ENCODE peak calls at places on chromosomes 1 and 21, in ten cellular contexts. One of them, this sample, is unnamed.

GRCh38 chr1:91582431-91582921 is 81.8 kb downstream of the CDC7 start:
- DNase-seq in IMR-90: peak; percentile 100
- DNase-seq in CD4-positive, CD25-positive, alpha-beta regulatory T cell: no peak
- DNase-seq in right atrium auricular region: no peak
- DNase-seq in BE2C: no peak
- DNase-seq in CD8-positive, alpha-beta T cell: no peak
- DNase-seq in heart left ventricle: no peak
- DNase-seq in HCT116: no peak
- DNase-seq in GM23338: no peak
- DNase-seq in mammary epithelial cell: peak; percentile 85
- DNase-seq in this sample: peak; percentile 85

GRCh38 chr1:212141404-212141803 is 105.9 kb downstream of the DTL start:
- DNase-seq in mammary epithelial cell: peak; percentile 76
- DNase-seq in HCT116: no peak
- DNase-seq in IMR-90: no peak
- DNase-seq in CD4-positive, CD25-positive, alpha-beta regulatory T cell: no peak
- DNase-seq in heart left ventricle: no peak
- DNase-seq in GM23338: no peak
- DNase-seq in CD8-positive, alpha-beta T cell: no peak
- DNase-seq in BE2C: no peak
- DNase-seq in right atrium auricular region: no peak
- DNase-seq in this sample: no peak

GRCh38 chr1:224502459-224503160 is 68.0 kb upstream of the WDR26 start:
- DNase-seq in right atrium auricular region: no peak
- DNase-seq in HCT116: no peak
- DNase-seq in mammary epithelial cell: peak; percentile 37
- DNase-seq in IMR-90: no peak
- DNase-seq in CD4-positive, CD25-positive, alpha-beta regulatory T cell: no peak
- DNase-seq in GM23338: peak; percentile 53
- DNase-seq in BE2C: no peak
- DNase-seq in heart left ventricle: no peak
- DNase-seq in CD8-positive, alpha-beta T cell: no peak
- DNase-seq in this sample: no peak

GRCh38 chr1:206738370-206739366 is 31.9 kb upstream of the IL19 start:
- DNase-seq in heart left ventricle: no peak
- DNase-seq in mammary epithelial cell: peak; percentile 32
- DNase-seq in right atrium auricular region: no peak
- DNase-seq in GM23338: peak; percentile 60
- DNase-seq in CD8-positive, alpha-beta T cell: no peak
- DNase-seq in CD4-positive, CD25-positive, alpha-beta regulatory T cell: no peak
- DNase-seq in HCT116: peak; percentile 16
- DNase-seq in IMR-90: peak; percentile 28
- DNase-seq in BE2C: no peak
- DNase-seq in this sample: no peak

GRCh38 chr21:45403133-45403824 is 1.7 kb upstream of the COL18A1 start:
- DNase-seq in CD8-positive, alpha-beta T cell: no peak
- DNase-seq in GM23338: no peak
- DNase-seq in mammary epithelial cell: peak; percentile 80
- DNase-seq in heart left ventricle: no peak
- DNase-seq in right atrium auricular region: no peak
- DNase-seq in CD4-positive, CD25-positive, alpha-beta regulatory T cell: no peak
- DNase-seq in HCT116: no peak
- DNase-seq in BE2C: no peak
- DNase-seq in IMR-90: no peak
- DNase-seq in this sample: no peak

GRCh38 chr1:16213013-16213412 is 561 bp upstream of the ARHGEF19 start:
- DNase-seq in mammary epithelial cell: no peak
- DNase-seq in HCT116: no peak
- DNase-seq in BE2C: no peak
- DNase-seq in CD4-positive, CD25-positive, alpha-beta regulatory T cell: no peak
- DNase-seq in heart left ventricle: no peak
- DNase-seq in CD8-positive, alpha-beta T cell: no peak
- DNase-seq in right atrium auricular region: no peak
- DNase-seq in IMR-90: no peak
- DNase-seq in GM23338: no peak
- DNase-seq in this sample: no peak

GRCh38 chr1:32273389-32274208 is 18.3 kb upstream of the HDAC1 start:
- DNase-seq in IMR-90: peak; percentile 9
- DNase-seq in CD4-positive, CD25-positive, alpha-beta regulatory T cell: peak; percentile 72
- DNase-seq in GM23338: peak; percentile 95
- DNase-seq in right atrium auricular region: no peak
- DNase-seq in CD8-positive, alpha-beta T cell: peak; percentile 83
- DNase-seq in BE2C: no peak
- DNase-seq in heart left ventricle: no peak
- DNase-seq in HCT116: no peak
- DNase-seq in mammary epithelial cell: peak; percentile 75
- DNase-seq in this sample: peak; percentile 22

GRCh38 chr1:65149753-65150463 is 1.9 kb downstream of the AK4 start:
- DNase-seq in GM23338: no peak
- DNase-seq in BE2C: no peak
- DNase-seq in right atrium auricular region: no peak
- DNase-seq in CD8-positive, alpha-beta T cell: no peak
- DNase-seq in mammary epithelial cell: no peak
- DNase-seq in IMR-90: no peak
- DNase-seq in CD4-positive, CD25-positive, alpha-beta regulatory T cell: no peak
- DNase-seq in heart left ventricle: no peak
- DNase-seq in HCT116: no peak
- DNase-seq in this sample: peak; percentile 15

GRCh38 chr1:170929835-170930554 is 5.3 kb upstream of the MROH9 start:
- DNase-seq in GM23338: peak; percentile 74
- DNase-seq in BE2C: peak; percentile 7
- DNase-seq in mammary epithelial cell: peak; percentile 54
- DNase-seq in CD8-positive, alpha-beta T cell: no peak
- DNase-seq in CD4-positive, CD25-positive, alpha-beta regulatory T cell: no peak
- DNase-seq in IMR-90: peak; percentile 66
- DNase-seq in HCT116: peak; percentile 50
- DNase-seq in right atrium auricular region: no peak
- DNase-seq in heart left ventricle: peak; percentile 16
- DNase-seq in this sample: peak; percentile 92

GRCh38 chr1:38037481-38037939 is 9.1 kb downstream of the POU3F1 start:
- DNase-seq in CD4-positive, CD25-positive, alpha-beta regulatory T cell: no peak
- DNase-seq in HCT116: no peak
- DNase-seq in right atrium auricular region: no peak
- DNase-seq in GM23338: no peak
- DNase-seq in BE2C: peak; percentile 32
- DNase-seq in mammary epithelial cell: no peak
- DNase-seq in IMR-90: no peak
- DNase-seq in heart left ventricle: no peak
- DNase-seq in CD8-positive, alpha-beta T cell: no peak
- DNase-seq in this sample: no peak

GRCh38 chr21:37700641-37701202 is 215.5 kb downstream of the KCNJ6 start:
- DNase-seq in heart left ventricle: no peak
- DNase-seq in mammary epithelial cell: peak; percentile 73
- DNase-seq in CD8-positive, alpha-beta T cell: no peak
- DNase-seq in BE2C: peak; percentile 87
- DNase-seq in CD4-positive, CD25-positive, alpha-beta regulatory T cell: no peak
- DNase-seq in IMR-90: peak; percentile 84
- DNase-seq in HCT116: peak; percentile 73
- DNase-seq in right atrium auricular region: no peak
- DNase-seq in GM23338: peak; percentile 90
- DNase-seq in this sample: peak; percentile 85

GRCh38 chr1:59609245-59609644 is 205.5 kb upstream of the HOOK1 start:
- DNase-seq in heart left ventricle: no peak
- DNase-seq in IMR-90: no peak
- DNase-seq in GM23338: no peak
- DNase-seq in right atrium auricular region: no peak
- DNase-seq in CD4-positive, CD25-positive, alpha-beta regulatory T cell: no peak
- DNase-seq in HCT116: no peak
- DNase-seq in mammary epithelial cell: no peak
- DNase-seq in CD8-positive, alpha-beta T cell: no peak
- DNase-seq in BE2C: no peak
- DNase-seq in this sample: no peak

GRCh38 chr1:230713915-230714764 is at the start of gene AGT:
- DNase-seq in CD8-positive, alpha-beta T cell: no peak
- DNase-seq in HCT116: no peak
- DNase-seq in CD4-positive, CD25-positive, alpha-beta regulatory T cell: no peak
- DNase-seq in GM23338: no peak
- DNase-seq in mammary epithelial cell: no peak
- DNase-seq in right atrium auricular region: peak; percentile 86
- DNase-seq in IMR-90: peak; percentile 92
- DNase-seq in heart left ventricle: peak; percentile 84
- DNase-seq in BE2C: no peak
- DNase-seq in this sample: peak; percentile 86

GRCh38 chr1:236038034-236038433 is 26.9 kb downstream of the NID1 start:
- DNase-seq in HCT116: no peak
- DNase-seq in heart left ventricle: no peak
- DNase-seq in CD8-positive, alpha-beta T cell: no peak
- DNase-seq in IMR-90: no peak
- DNase-seq in BE2C: no peak
- DNase-seq in right atrium auricular region: no peak
- DNase-seq in mammary epithelial cell: no peak
- DNase-seq in CD4-positive, CD25-positive, alpha-beta regulatory T cell: no peak
- DNase-seq in GM23338: no peak
- DNase-seq in this sample: no peak

GRCh38 chr21:28439852-28440251 is 552.8 kb downstream of the LTN1 start:
- DNase-seq in IMR-90: peak; percentile 73
- DNase-seq in heart left ventricle: no peak
- DNase-seq in CD8-positive, alpha-beta T cell: no peak
- DNase-seq in mammary epithelial cell: no peak
- DNase-seq in GM23338: no peak
- DNase-seq in HCT116: no peak
- DNase-seq in right atrium auricular region: no peak
- DNase-seq in CD4-positive, CD25-positive, alpha-beta regulatory T cell: no peak
- DNase-seq in BE2C: no peak
- DNase-seq in this sample: peak; percentile 85
- H3K4me3 ChIP-seq in IMR-90: no peak overlapping the region
- H3K4me3 ChIP-seq in heart left ventricle: no peak overlapping the region
- H3K4me3 ChIP-seq in CD8-positive, alpha-beta T cell: no peak overlapping the region
- H3K4me3 ChIP-seq in mammary epithelial cell: no peak overlapping the region
- H3K4me3 ChIP-seq in GM23338: no peak overlapping the region
- H3K4me3 ChIP-seq in HCT116: no peak overlapping the region
- H3K4me3 ChIP-seq in right atrium auricular region: no peak overlapping the region
- H3K4me3 ChIP-seq in CD4-positive, CD25-positive, alpha-beta regulatory T cell: no peak overlapping the region
- H3K4me3 ChIP-seq in BE2C: no peak overlapping the region
- H3K4me3 ChIP-seq in this sample: peak overlapping the region; percentile 62

GRCh38 chr1:27562483-27563406 is 41.2 kb downstream of the AHDC1 start:
- DNase-seq in CD8-positive, alpha-beta T cell: no peak
- DNase-seq in mammary epithelial cell: no peak
- DNase-seq in HCT116: no peak
- DNase-seq in BE2C: no peak
- DNase-seq in GM23338: no peak
- DNase-seq in CD4-positive, CD25-positive, alpha-beta regulatory T cell: no peak
- DNase-seq in IMR-90: no peak
- DNase-seq in right atrium auricular region: no peak
- DNase-seq in heart left ventricle: no peak
- DNase-seq in this sample: no peak

GRCh38 chr1:27562021-27562420 is 41.9 kb downstream of the AHDC1 start:
- DNase-seq in IMR-90: no peak
- DNase-seq in BE2C: no peak
- DNase-seq in heart left ventricle: no peak
- DNase-seq in HCT116: no peak
- DNase-seq in CD4-positive, CD25-positive, alpha-beta regulatory T cell: no peak
- DNase-seq in CD8-positive, alpha-beta T cell: no peak
- DNase-seq in GM23338: no peak
- DNase-seq in right atrium auricular region: no peak
- DNase-seq in mammary epithelial cell: no peak
- DNase-seq in this sample: no peak

GRCh38 chr1:27564710-27565649 is 39.0 kb downstream of the AHDC1 start:
- DNase-seq in HCT116: no peak
- DNase-seq in heart left ventricle: peak; percentile 78
- DNase-seq in BE2C: no peak
- DNase-seq in IMR-90: no peak
- DNase-seq in CD4-positive, CD25-positive, alpha-beta regulatory T cell: no peak
- DNase-seq in right atrium auricular region: no peak
- DNase-seq in CD8-positive, alpha-beta T cell: no peak
- DNase-seq in GM23338: no peak
- DNase-seq in mammary epithelial cell: no peak
- DNase-seq in this sample: no peak

GRCh38 chr1:27564264-27564579 is 39.7 kb downstream of the AHDC1 start:
- DNase-seq in CD8-positive, alpha-beta T cell: no peak
- DNase-seq in GM23338: no peak
- DNase-seq in IMR-90: no peak
- DNase-seq in HCT116: no peak
- DNase-seq in BE2C: no peak
- DNase-seq in right atrium auricular region: no peak
- DNase-seq in heart left ventricle: peak; percentile 17
- DNase-seq in mammary epithelial cell: no peak
- DNase-seq in CD4-positive, CD25-positive, alpha-beta regulatory T cell: no peak
- DNase-seq in this sample: no peak

GRCh38 chr1:27563407-27564263 is 40.3 kb downstream of the AHDC1 start:
- DNase-seq in right atrium auricular region: no peak
- DNase-seq in HCT116: no peak
- DNase-seq in BE2C: no peak
- DNase-seq in mammary epithelial cell: no peak
- DNase-seq in GM23338: no peak
- DNase-seq in heart left ventricle: peak; percentile 76
- DNase-seq in CD8-positive, alpha-beta T cell: no peak
- DNase-seq in CD4-positive, CD25-positive, alpha-beta regulatory T cell: no peak
- DNase-seq in IMR-90: peak; percentile 46
- DNase-seq in this sample: peak; percentile 68
- H3K4me1 ChIP-seq in right atrium auricular region: no peaks in the 10 kb centered on the region
- H3K4me1 ChIP-seq in HCT116: peaks cover 72% of the 10 kb centered on the region
- H3K4me1 ChIP-seq in BE2C: peaks cover 34% of the 10 kb centered on the region
- H3K4me1 ChIP-seq in mammary epithelial cell: peaks cover 69% of the 10 kb centered on the region
- H3K4me1 ChIP-seq in GM23338: peaks cover 64% of the 10 kb centered on the region
- H3K4me1 ChIP-seq in heart left ventricle: peaks cover 92% of the 10 kb centered on the region
- H3K4me1 ChIP-seq in CD8-positive, alpha-beta T cell: peaks cover 11% of the 10 kb centered on the region
- H3K4me1 ChIP-seq in CD4-positive, CD25-positive, alpha-beta regulatory T cell: peaks cover 12% of the 10 kb centered on the region
- H3K4me1 ChIP-seq in IMR-90: peaks cover 55% of the 10 kb centered on the region
- H3K4me1 ChIP-seq in this sample: peaks cover 79% of the 10 kb centered on the region

GRCh38 chr1:233904979-233905415 is 521 bp downstream of the SLC35F3 start:
- DNase-seq in GM23338: no peak
- DNase-seq in CD4-positive, CD25-positive, alpha-beta regulatory T cell: no peak
- DNase-seq in CD8-positive, alpha-beta T cell: no peak
- DNase-seq in heart left ventricle: no peak
- DNase-seq in right atrium auricular region: no peak
- DNase-seq in BE2C: peak; percentile 16
- DNase-seq in mammary epithelial cell: peak; percentile 59
- DNase-seq in HCT116: no peak
- DNase-seq in IMR-90: no peak
- DNase-seq in this sample: peak; percentile 1
- H3K4me3 ChIP-seq in GM23338: peak overlapping the region; percentile 76
- H3K4me3 ChIP-seq in CD4-positive, CD25-positive, alpha-beta regulatory T cell: no peak overlapping the region
- H3K4me3 ChIP-seq in CD8-positive, alpha-beta T cell: no peak overlapping the region
- H3K4me3 ChIP-seq in heart left ventricle: peak overlapping the region; percentile 13
- H3K4me3 ChIP-seq in right atrium auricular region: peak overlapping the region; percentile 22
- H3K4me3 ChIP-seq in BE2C: no peak overlapping the region
- H3K4me3 ChIP-seq in mammary epithelial cell: peak overlapping the region; percentile 85
- H3K4me3 ChIP-seq in HCT116: peak overlapping the region; percentile 65
- H3K4me3 ChIP-seq in IMR-90: no peak overlapping the region
- H3K4me3 ChIP-seq in this sample: no peak overlapping the region

GRCh38 chr1:8410791-8411190 is 92.9 kb downstream of the SLC45A1 start:
- DNase-seq in right atrium auricular region: no peak
- DNase-seq in mammary epithelial cell: no peak
- DNase-seq in IMR-90: peak; percentile 55
- DNase-seq in heart left ventricle: no peak
- DNase-seq in CD4-positive, CD25-positive, alpha-beta regulatory T cell: no peak
- DNase-seq in GM23338: no peak
- DNase-seq in CD8-positive, alpha-beta T cell: no peak
- DNase-seq in BE2C: no peak
- DNase-seq in HCT116: no peak
- DNase-seq in this sample: peak; percentile 45
- H3K4me1 ChIP-seq in right atrium auricular region: no peaks in the 10 kb centered on the region
- H3K4me1 ChIP-seq in mammary epithelial cell: peaks cover 9% of the 10 kb centered on the region
- H3K4me1 ChIP-seq in IMR-90: peaks cover 48% of the 10 kb centered on the region
- H3K4me1 ChIP-seq in heart left ventricle: peaks cover 92% of the 10 kb centered on the region
- H3K4me1 ChIP-seq in CD4-positive, CD25-positive, alpha-beta regulatory T cell: peaks cover 49% of the 10 kb centered on the region
- H3K4me1 ChIP-seq in GM23338: peaks cover 68% of the 10 kb centered on the region
- H3K4me1 ChIP-seq in CD8-positive, alpha-beta T cell: peaks cover 37% of the 10 kb centered on the region
- H3K4me1 ChIP-seq in BE2C: no peaks in the 10 kb centered on the region
- H3K4me1 ChIP-seq in HCT116: peaks cover 6% of the 10 kb centered on the region
- H3K4me1 ChIP-seq in this sample: peaks cover 72% of the 10 kb centered on the region